ENCODE peak calls at places on chromosomes 4 and X, in four cellular contexts. T is fibroblast of pulmonary artery, J is left ventricle myocardium inferior, E is cardiac muscle cell. R is an unnamed sample.

GRCh38 chr4:110046588-110047049 is 133.9 kb downstream of the EGF start:
- DNase-seq in J (no peak), T (no peak), E (no peak), R (no peak)

GRCh38 chrX:154378059-154378798 is 866 bp upstream of the EMD start:
- DNase-seq in T (peak), E (no peak), J (peak), R (no peak)

GRCh38 chr4:109077486-109077885 is 225.0 kb downstream of the COL25A1 start:
- DNase-seq in T (no peak), E (peak), J (no peak), R (no peak)

GRCh38 chr4:40601641-40602040 is 28.0 kb downstream of the RBM47 start:
- DNase-seq in T (no peak), E (no peak), J (no peak), R (no peak)

GRCh38 chrX:119880552-119881437 is 9.2 kb downstream of the NDUFA1 start:
- DNase-seq in T (peak), J (no peak), E (peak), R (no peak)

GRCh38 chrX:154051210-154051810 is 31.6 kb upstream of the IRAK1 start:
- DNase-seq in J (peak), E (peak), T (peak), R (no peak)

GRCh38 chrX:28586891-28587635 is at the start of gene IL1RAPL1:
- DNase-seq in T (peak), J (no peak), E (peak), R (no peak)

GRCh38 chr4:25212822-25213221 is 21.0 kb upstream of the PI4K2B start:
- DNase-seq in T (no peak), J (no peak), E (no peak), R (no peak)

GRCh38 chrX:63656871-63657580 is 128.0 kb downstream of the ARHGEF9 start:
- DNase-seq in T (peak), E (no peak), J (no peak), R (no peak)

GRCh38 chrX:44898411-44899221 is 25.6 kb downstream of the KDM6A start:
- DNase-seq in T (no peak), E (no peak), J (no peak), R (no peak)

GRCh38 chr4:30875659-30876269 is 155.6 kb downstream of the PCDH7 start:
- DNase-seq in E (no peak), T (peak), J (no peak), R (no peak)

GRCh38 chr4:94452476-94453300 is 946 bp downstream of the PDLIM5 start:
- DNase-seq in T (peak), E (peak), J (peak), R (peak)

GRCh38 chr4:20760053-20760452 is 59.8 kb downstream of the PACRGL start:
- DNase-seq in J (no peak), T (peak), E (peak), R (no peak)

GRCh38 chr4:20544645-20545044 is 155.6 kb upstream of the PACRGL start:
- DNase-seq in J (no peak), E (peak), T (peak), R (no peak)

GRCh38 chrX:10482262-10482661 is 138.1 kb downstream of the MID1 start:
- DNase-seq in J (peak), T (peak), E (no peak), R (no peak)

GRCh38 chr4:158858410-158859189 is 89.8 kb downstream of the FNIP2 start:
- DNase-seq in J (no peak), E (no peak), T (no peak), R (peak)

GRCh38 chrX:152989292-152989658 is 4.6 kb downstream of the PNMA5 start:
- DNase-seq in T (peak), J (no peak), E (no peak), R (no peak)

GRCh38 chr4:16896871-16897270 is 1.6 kb downstream of the LDB2 start:
- DNase-seq in E (peak), T (peak), J (no peak), R (no peak)

GRCh38 chr4:86993909-86994672 is 59.3 kb downstream of the AFF1 start:
- DNase-seq in J (no peak), T (no peak), E (no peak), R (no peak)

GRCh38 chr4:106358899-106359298 is 9.7 kb downstream of the GIMD1 start:
- DNase-seq in E (no peak), T (peak), J (no peak), R (no peak)

GRCh38 chr4:152110780-152111179 is 350.0 kb upstream of the GATB start:
- DNase-seq in E (peak), T (no peak), J (no peak), R (no peak)

GRCh38 chr4:15451866-15452765 is 17.6 kb upstream of the CC2D2A start:
- DNase-seq in T (peak), J (no peak), E (no peak), R (no peak)

GRCh38 chr4:111214371-111214770 is 591.5 kb upstream of the PITX2 start:
- DNase-seq in T (no peak), J (no peak), E (no peak), R (no peak)

GRCh38 chr4:177251237-177251636 is 58.4 kb upstream of the NEIL3 start:
- DNase-seq in E (no peak), T (no peak), J (no peak), R (no peak)

GRCh38 chrX:39576081-39576701 is 521.6 kb downstream of the BCOR start:
- DNase-seq in T (no peak), E (peak), J (no peak), R (no peak)

GRCh38 chr4:15656038-15656470 is 897 bp upstream of the FBXL5 start:
- DNase-seq in T (peak), E (no peak), J (no peak), R (no peak)

GRCh38 chr4:47463235-47463956 is at the start of gene COMMD8:
- DNase-seq in J (peak), E (peak), T (peak), R (peak)

GRCh38 chr4:47466061-47466785 is 2.7 kb upstream of the COMMD8 start:
- DNase-seq in E (no peak), T (no peak), J (no peak), R (no peak)

GRCh38 chr4:47465008-47465407 is 1.5 kb upstream of the COMMD8 start:
- DNase-seq in E (no peak), J (no peak), T (peak), R (no peak)

GRCh38 chr4:47462799-47463234 is 685 bp downstream of the COMMD8 start:
- DNase-seq in T (peak), J (no peak), E (no peak), R (no peak)
- H3K4me3 ChIP-seq in T (peak), J (peak), E (peak), R (peak)

GRCh38 chr4:153486281-153487151 is 20.4 kb downstream of the TMEM131L start:
- DNase-seq in J (no peak), T (peak), E (no peak), R (peak)
- H3K4me3 ChIP-seq in J (no peak), T (no peak), E (no peak), R (peak)

GRCh38 chr4:107392380-107392779 is 327.7 kb downstream of the PAPSS1 start:
- DNase-seq in J (no peak), E (no peak), T (no peak), R (no peak)
- H3K4me3 ChIP-seq in J (no peak), E (no peak), T (no peak), R (no peak)

DNA sequence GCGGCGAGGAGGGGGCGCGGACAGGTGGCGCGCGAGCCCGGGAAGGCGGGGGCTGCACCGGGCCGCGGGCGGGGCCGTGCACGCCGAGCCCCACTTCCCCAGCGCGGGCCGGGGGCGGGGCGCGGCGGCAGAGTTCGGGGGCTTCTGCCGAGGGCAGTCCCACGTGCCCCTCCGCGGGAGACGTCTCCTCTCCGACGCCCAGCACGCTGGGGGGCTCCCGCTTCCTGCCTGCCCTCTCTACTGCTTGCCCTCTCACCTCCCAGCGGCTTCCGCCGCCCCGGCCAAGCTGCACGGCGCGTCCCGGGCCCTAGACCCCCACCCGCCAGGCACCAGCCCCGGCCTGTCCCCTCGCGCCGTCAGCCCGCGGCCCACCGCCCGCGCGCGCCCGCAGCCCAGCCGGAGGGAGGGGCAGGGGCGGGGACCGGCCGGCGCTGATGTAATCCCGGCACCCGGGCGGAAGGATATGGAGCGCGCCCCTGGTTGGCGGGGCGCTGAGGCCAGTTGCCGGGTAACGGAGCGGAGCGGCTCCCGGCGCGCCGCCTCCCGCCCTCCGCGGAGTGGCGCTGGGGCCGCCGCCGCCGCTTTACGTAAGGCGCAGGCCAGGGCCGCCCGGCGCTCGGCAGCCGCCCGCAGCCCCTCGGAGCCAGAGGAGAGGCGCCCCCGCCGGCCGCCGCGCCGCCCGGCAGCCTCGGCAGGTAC is at the start of gene KIAA0232:
- DNase-seq in T (peak), J (peak), E (peak), R (peak)
- H3K4me3 ChIP-seq in T (peak), J (peak), E (peak), R (peak)

GRCh38 chr4:37463033-37463432 is 218.5 kb downstream of the NWD2 start:
- DNase-seq in E (no peak), T (no peak), J (no peak), R (no peak)
- H3K4me3 ChIP-seq in E (no peak), T (no peak), J (no peak), R (no peak)

GRCh38 chr4:7860600-7861158 is 79.0 kb downstream of the AFAP1 start:
- DNase-seq in J (no peak), E (no peak), T (no peak), R (no peak)

GRCh38 chr4:7857238-7857701 is 82.4 kb downstream of the AFAP1 start:
- DNase-seq in T (peak), E (peak), J (peak), R (no peak)

GRCh38 chr4:7859350-7859749 is 80.3 kb downstream of the AFAP1 start:
- DNase-seq in T (no peak), E (no peak), J (no peak), R (no peak)

GRCh38 chr4:7857993-7858392 is 81.7 kb downstream of the AFAP1 start:
- DNase-seq in T (no peak), E (no peak), J (no peak), R (no peak)

GRCh38 chr4:7858498-7858897 is 81.2 kb downstream of the AFAP1 start:
- DNase-seq in E (no peak), T (no peak), J (no peak), R (no peak)
- H3K4me3 ChIP-seq in E (no peak), T (no peak), J (no peak), R (no peak)

R was measured in LNCaP clone FGC.